ENCODE peak calls at places on chromosomes 16 and 17, in eight cellular contexts. One of them, this sample, is unnamed.

GRCh38 chr16:66603537-66604375 is 748 bp upstream of the CMTM3 start:
- DNase-seq in HFF-Myc: no peak
- DNase-seq in uterus: peak; percentile 64
- DNase-seq in fibroblast of villous mesenchyme: peak; percentile 65
- DNase-seq in skeletal muscle cell: no peak
- DNase-seq in astrocyte of the spinal cord: peak; percentile 73
- DNase-seq in adipocyte: no peak
- DNase-seq in neural progenitor cell: peak; percentile 87
- DNase-seq in this sample: peak; percentile 59

GRCh38 chr17:68794636-68795503 is 160.3 kb downstream of the ABCA8 start:
- DNase-seq in adipocyte: peak; percentile 70
- DNase-seq in astrocyte of the spinal cord: peak; percentile 75
- DNase-seq in uterus: no peak
- DNase-seq in fibroblast of villous mesenchyme: peak; percentile 75
- DNase-seq in neural progenitor cell: no peak
- DNase-seq in skeletal muscle cell: no peak
- DNase-seq in HFF-Myc: peak; percentile 46
- DNase-seq in this sample: no peak

GRCh38 chr17:43767053-43767712 is 8.6 kb upstream of the SOST start:
- DNase-seq in astrocyte of the spinal cord: no peak
- DNase-seq in HFF-Myc: no peak
- DNase-seq in fibroblast of villous mesenchyme: no peak
- DNase-seq in uterus: no peak
- DNase-seq in skeletal muscle cell: no peak
- DNase-seq in adipocyte: no peak
- DNase-seq in neural progenitor cell: no peak
- DNase-seq in this sample: no peak

GRCh38 chr17:10135539-10136257 is 62.7 kb downstream of the GAS7 start:
- DNase-seq in astrocyte of the spinal cord: peak; percentile 42
- DNase-seq in fibroblast of villous mesenchyme: peak; percentile 78
- DNase-seq in neural progenitor cell: no peak
- DNase-seq in uterus: peak; percentile 73
- DNase-seq in skeletal muscle cell: no peak
- DNase-seq in adipocyte: peak; percentile 54
- DNase-seq in HFF-Myc: no peak
- DNase-seq in this sample: peak; percentile 81

GRCh38 chr16:4414187-4414909 is 2.0 kb downstream of the CORO7 start:
- DNase-seq in astrocyte of the spinal cord: no peak
- DNase-seq in fibroblast of villous mesenchyme: no peak
- DNase-seq in adipocyte: no peak
- DNase-seq in HFF-Myc: no peak
- DNase-seq in neural progenitor cell: no peak
- DNase-seq in skeletal muscle cell: no peak
- DNase-seq in uterus: no peak
- DNase-seq in this sample: no peak

GRCh38 chr17:42819939-42820535 is 4.0 kb downstream of the BECN1 start:
- DNase-seq in skeletal muscle cell: no peak
- DNase-seq in fibroblast of villous mesenchyme: peak; percentile 46
- DNase-seq in adipocyte: peak; percentile 83
- DNase-seq in uterus: no peak
- DNase-seq in neural progenitor cell: peak; percentile 88
- DNase-seq in HFF-Myc: no peak
- DNase-seq in astrocyte of the spinal cord: peak; percentile 38
- DNase-seq in this sample: peak; percentile 54

GRCh38 chr17:36485805-36486203 is 677 bp upstream of the ZNHIT3 start:
- DNase-seq in HFF-Myc: no peak
- DNase-seq in neural progenitor cell: peak; percentile 55
- DNase-seq in adipocyte: no peak
- DNase-seq in fibroblast of villous mesenchyme: no peak
- DNase-seq in uterus: no peak
- DNase-seq in astrocyte of the spinal cord: no peak
- DNase-seq in skeletal muscle cell: no peak
- DNase-seq in this sample: no peak

GRCh38 chr17:40818733-40819527 is 3.5 kb downstream of the KRT10 start:
- DNase-seq in skeletal muscle cell: no peak
- DNase-seq in HFF-Myc: no peak
- DNase-seq in uterus: peak; percentile 86
- DNase-seq in neural progenitor cell: peak; percentile 93
- DNase-seq in astrocyte of the spinal cord: peak; percentile 87
- DNase-seq in fibroblast of villous mesenchyme: peak; percentile 86
- DNase-seq in adipocyte: peak; percentile 91
- DNase-seq in this sample: peak; percentile 81

GRCh38 chr16:89570342-89570923 is 5.1 kb upstream of the CPNE7 start:
- DNase-seq in fibroblast of villous mesenchyme: no peak
- DNase-seq in neural progenitor cell: no peak
- DNase-seq in HFF-Myc: no peak
- DNase-seq in adipocyte: no peak
- DNase-seq in astrocyte of the spinal cord: no peak
- DNase-seq in skeletal muscle cell: no peak
- DNase-seq in uterus: no peak
- DNase-seq in this sample: no peak

GRCh38 chr17:40610359-40610758 is 37.3 kb downstream of the SMARCE1 start:
- DNase-seq in astrocyte of the spinal cord: no peak
- DNase-seq in fibroblast of villous mesenchyme: no peak
- DNase-seq in HFF-Myc: no peak
- DNase-seq in adipocyte: no peak
- DNase-seq in skeletal muscle cell: no peak
- DNase-seq in uterus: no peak
- DNase-seq in neural progenitor cell: no peak
- DNase-seq in this sample: no peak

GRCh38 chr17:21360048-21360447 is 16.1 kb upstream of the KCNJ12 start:
- DNase-seq in uterus: no peak
- DNase-seq in neural progenitor cell: no peak
- DNase-seq in fibroblast of villous mesenchyme: no peak
- DNase-seq in HFF-Myc: no peak
- DNase-seq in adipocyte: no peak
- DNase-seq in skeletal muscle cell: no peak
- DNase-seq in astrocyte of the spinal cord: no peak
- DNase-seq in this sample: no peak

GRCh38 chr17:50479522-50480141 is 972 bp downstream of the RSAD1 start:
- DNase-seq in neural progenitor cell: peak; percentile 90
- DNase-seq in uterus: peak; percentile 70
- DNase-seq in adipocyte: peak; percentile 79
- DNase-seq in HFF-Myc: peak; percentile 53
- DNase-seq in skeletal muscle cell: no peak
- DNase-seq in fibroblast of villous mesenchyme: peak; percentile 77
- DNase-seq in astrocyte of the spinal cord: peak; percentile 68
- DNase-seq in this sample: peak; percentile 84

GRCh38 chr16:68031951-68032350 is 8.9 kb downstream of the DUS2 start:
- DNase-seq in skeletal muscle cell: no peak
- DNase-seq in fibroblast of villous mesenchyme: no peak
- DNase-seq in neural progenitor cell: no peak
- DNase-seq in uterus: no peak
- DNase-seq in astrocyte of the spinal cord: no peak
- DNase-seq in HFF-Myc: no peak
- DNase-seq in adipocyte: no peak
- DNase-seq in this sample: no peak

GRCh38 chr17:8220783-8221662 is 10.6 kb upstream of the AURKB start:
- DNase-seq in astrocyte of the spinal cord: peak; percentile 94
- DNase-seq in uterus: peak; percentile 94
- DNase-seq in neural progenitor cell: peak; percentile 94
- DNase-seq in adipocyte: peak; percentile 92
- DNase-seq in fibroblast of villous mesenchyme: peak; percentile 92
- DNase-seq in skeletal muscle cell: peak; percentile 72
- DNase-seq in HFF-Myc: peak; percentile 83
- DNase-seq in this sample: peak; percentile 88

GRCh38 chr16:10676284-10676683 is 18.4 kb downstream of the TEKT5 start:
- DNase-seq in skeletal muscle cell: no peak
- DNase-seq in neural progenitor cell: no peak
- DNase-seq in adipocyte: no peak
- DNase-seq in astrocyte of the spinal cord: no peak
- DNase-seq in uterus: no peak
- DNase-seq in fibroblast of villous mesenchyme: no peak
- DNase-seq in HFF-Myc: no peak
- DNase-seq in this sample: no peak

GRCh38 chr16:27721548-27722265 is 171.8 kb downstream of the KATNIP start:
- DNase-seq in HFF-Myc: peak; percentile 37
- DNase-seq in adipocyte: peak; percentile 62
- DNase-seq in neural progenitor cell: no peak
- DNase-seq in uterus: peak; percentile 82
- DNase-seq in astrocyte of the spinal cord: peak; percentile 55
- DNase-seq in skeletal muscle cell: peak; percentile 67
- DNase-seq in fibroblast of villous mesenchyme: peak; percentile 97
- DNase-seq in this sample: peak; percentile 82

GRCh38 chr17:1713160-1713877 is 3.1 kb upstream of the TLCD2 start:
- DNase-seq in neural progenitor cell: no peak
- DNase-seq in astrocyte of the spinal cord: no peak
- DNase-seq in uterus: no peak
- DNase-seq in HFF-Myc: no peak
- DNase-seq in fibroblast of villous mesenchyme: no peak
- DNase-seq in adipocyte: peak; percentile 19
- DNase-seq in skeletal muscle cell: no peak
- DNase-seq in this sample: no peak
- H3K4me3 ChIP-seq in neural progenitor cell: peak overlapping the region; percentile 78
- H3K4me3 ChIP-seq in astrocyte of the spinal cord: peak overlapping the region; percentile 93
- H3K4me3 ChIP-seq in uterus: no peak overlapping the region
- H3K4me3 ChIP-seq in HFF-Myc: peak overlapping the region; percentile 74
- H3K4me3 ChIP-seq in fibroblast of villous mesenchyme: peak overlapping the region; percentile 83
- H3K4me3 ChIP-seq in adipocyte: peak overlapping the region; percentile 97
- H3K4me3 ChIP-seq in skeletal muscle cell: peak overlapping the region; percentile 81
- H3K4me3 ChIP-seq in this sample: no peak overlapping the region

GRCh38 chr17:81399481-81400153 is 4.4 kb downstream of the BAHCC1 start:
- DNase-seq in fibroblast of villous mesenchyme: peak; percentile 53
- DNase-seq in neural progenitor cell: no peak
- DNase-seq in adipocyte: peak; percentile 74
- DNase-seq in uterus: no peak
- DNase-seq in HFF-Myc: no peak
- DNase-seq in astrocyte of the spinal cord: no peak
- DNase-seq in skeletal muscle cell: no peak
- DNase-seq in this sample: no peak

GRCh38 chr17:81396722-81397313 is 1.6 kb downstream of the BAHCC1 start:
- DNase-seq in HFF-Myc: no peak
- DNase-seq in neural progenitor cell: peak; percentile 98
- DNase-seq in skeletal muscle cell: no peak
- DNase-seq in fibroblast of villous mesenchyme: peak; percentile 44
- DNase-seq in adipocyte: peak; percentile 64
- DNase-seq in uterus: no peak
- DNase-seq in astrocyte of the spinal cord: no peak
- DNase-seq in this sample: no peak

GRCh38 chr17:81397314-81398169 is 2.3 kb downstream of the BAHCC1 start:
- DNase-seq in fibroblast of villous mesenchyme: peak; percentile 71
- DNase-seq in neural progenitor cell: peak; percentile 97
- DNase-seq in uterus: no peak
- DNase-seq in HFF-Myc: no peak
- DNase-seq in skeletal muscle cell: no peak
- DNase-seq in adipocyte: peak; percentile 63
- DNase-seq in astrocyte of the spinal cord: peak; percentile 77
- DNase-seq in this sample: no peak

GRCh38 chr17:81398855-81399451 is 3.7 kb downstream of the BAHCC1 start:
- DNase-seq in skeletal muscle cell: no peak
- DNase-seq in fibroblast of villous mesenchyme: peak; percentile 46
- DNase-seq in HFF-Myc: no peak
- DNase-seq in neural progenitor cell: peak; percentile 55
- DNase-seq in astrocyte of the spinal cord: peak; percentile 50
- DNase-seq in adipocyte: no peak
- DNase-seq in uterus: no peak
- DNase-seq in this sample: no peak

DNA sequence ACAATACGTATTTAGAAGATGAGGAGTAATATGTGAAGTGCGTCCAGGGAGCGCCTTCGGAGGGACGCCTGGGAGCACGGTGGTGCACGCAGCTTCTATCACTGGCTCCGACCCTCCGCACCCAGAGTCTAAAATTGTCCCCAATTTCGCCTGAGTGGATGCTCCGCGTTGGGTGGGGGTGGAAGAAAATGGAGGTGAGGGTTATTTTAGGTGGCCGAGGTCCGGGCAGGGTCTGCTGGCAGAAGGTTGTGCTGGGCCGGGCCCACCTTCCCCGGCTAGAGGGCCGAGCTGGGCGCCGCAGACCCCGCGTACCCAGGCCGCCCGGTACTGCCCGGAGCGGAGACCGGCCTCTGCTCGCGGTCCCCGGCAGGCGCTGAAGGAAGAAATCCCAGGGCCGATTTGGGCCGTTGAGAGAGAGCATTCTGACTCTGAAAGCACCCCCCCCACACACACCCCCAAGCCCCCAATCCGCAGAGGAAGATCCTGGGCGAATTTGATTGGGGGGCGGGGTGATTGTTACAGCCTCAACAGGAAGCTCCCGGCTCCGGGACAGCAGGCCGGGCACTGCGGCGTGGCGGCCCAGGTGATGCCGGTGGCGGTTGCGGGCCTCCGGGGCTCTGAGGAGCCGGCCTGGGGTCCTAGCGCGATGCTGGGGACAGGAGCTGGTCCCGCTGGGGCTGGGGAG is 3.1 kb downstream of the BAHCC1 start:
- DNase-seq in HFF-Myc: no peak
- DNase-seq in astrocyte of the spinal cord: peak; percentile 65
- DNase-seq in neural progenitor cell: peak; percentile 75
- DNase-seq in uterus: no peak
- DNase-seq in adipocyte: no peak
- DNase-seq in fibroblast of villous mesenchyme: peak; percentile 62
- DNase-seq in skeletal muscle cell: no peak
- DNase-seq in this sample: no peak
- H3K4me3 ChIP-seq in HFF-Myc: peak overlapping the region; percentile 43
- H3K4me3 ChIP-seq in astrocyte of the spinal cord: peak overlapping the region; percentile 71
- H3K4me3 ChIP-seq in neural progenitor cell: peak overlapping the region; percentile 96
- H3K4me3 ChIP-seq in uterus: peak overlapping the region; percentile 52
- H3K4me3 ChIP-seq in adipocyte: peak overlapping the region; percentile 90
- H3K4me3 ChIP-seq in fibroblast of villous mesenchyme: peak overlapping the region; percentile 75
- H3K4me3 ChIP-seq in skeletal muscle cell: peak overlapping the region; percentile 69
- H3K4me3 ChIP-seq in this sample: no peak overlapping the region

DNA sequence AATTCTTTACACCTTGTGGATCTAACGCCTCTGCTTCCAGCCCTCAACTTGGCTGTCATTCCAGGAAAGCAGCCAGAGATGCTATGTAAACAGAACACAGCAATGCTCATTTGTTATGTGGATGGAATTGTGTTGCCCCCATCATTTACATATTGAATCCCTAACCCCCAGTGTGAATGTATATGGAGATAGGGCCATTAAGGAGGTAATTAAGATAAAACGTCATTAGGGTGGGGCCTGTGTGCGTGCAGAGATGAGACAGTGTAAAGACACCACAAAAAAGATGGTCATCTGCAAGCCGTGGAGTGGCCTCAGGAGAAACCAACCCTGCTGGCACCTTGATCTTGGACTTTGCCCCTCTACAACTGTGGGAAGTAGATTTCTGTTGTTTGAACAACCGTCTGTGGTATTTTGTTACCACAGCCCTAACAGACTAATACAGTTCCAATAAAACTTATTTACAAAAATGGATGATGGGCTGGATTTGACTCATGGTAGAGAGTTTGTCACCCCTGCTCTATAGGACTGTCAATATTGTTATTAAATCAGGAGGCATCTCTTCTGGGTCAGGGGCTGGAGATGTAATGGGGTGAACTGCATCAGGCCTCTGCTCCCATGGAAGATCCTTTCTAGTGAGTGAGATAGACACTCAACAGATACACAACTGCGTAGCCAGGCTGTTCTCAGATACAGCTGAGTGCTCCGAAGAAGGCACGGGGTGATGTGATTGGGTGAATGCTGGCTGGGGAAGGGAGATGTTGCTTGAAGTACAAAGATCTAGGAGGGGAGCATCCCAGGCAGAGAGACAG is 339.0 kb downstream of the SNX29 start:
- DNase-seq in HFF-Myc: no peak
- DNase-seq in fibroblast of villous mesenchyme: no peak
- DNase-seq in neural progenitor cell: no peak
- DNase-seq in uterus: no peak
- DNase-seq in adipocyte: no peak
- DNase-seq in skeletal muscle cell: no peak
- DNase-seq in astrocyte of the spinal cord: no peak
- DNase-seq in this sample: no peak
- H3K4me3 ChIP-seq in HFF-Myc: no peak overlapping the region
- H3K4me3 ChIP-seq in fibroblast of villous mesenchyme: no peak overlapping the region
- H3K4me3 ChIP-seq in neural progenitor cell: no peak overlapping the region
- H3K4me3 ChIP-seq in uterus: no peak overlapping the region
- H3K4me3 ChIP-seq in adipocyte: no peak overlapping the region
- H3K4me3 ChIP-seq in skeletal muscle cell: no peak overlapping the region
- H3K4me3 ChIP-seq in astrocyte of the spinal cord: no peak overlapping the region
- H3K4me3 ChIP-seq in this sample: no peak overlapping the region

GRCh38 chr17:46836500-46836899 is 14.9 kb upstream of the WNT9B start:
- DNase-seq in neural progenitor cell: no peak
- DNase-seq in adipocyte: no peak
- DNase-seq in astrocyte of the spinal cord: no peak
- DNase-seq in uterus: no peak
- DNase-seq in skeletal muscle cell: no peak
- DNase-seq in fibroblast of villous mesenchyme: no peak
- DNase-seq in HFF-Myc: no peak
- DNase-seq in this sample: no peak
- H3K4me3 ChIP-seq in neural progenitor cell: no peak overlapping the region
- H3K4me3 ChIP-seq in adipocyte: no peak overlapping the region
- H3K4me3 ChIP-seq in astrocyte of the spinal cord: no peak overlapping the region
- H3K4me3 ChIP-seq in uterus: no peak overlapping the region
- H3K4me3 ChIP-seq in skeletal muscle cell: no peak overlapping the region
- H3K4me3 ChIP-seq in fibroblast of villous mesenchyme: no peak overlapping the region
- H3K4me3 ChIP-seq in HFF-Myc: no peak overlapping the region
- H3K4me3 ChIP-seq in this sample: no peak overlapping the region

This sample was measured in adrenal gland.